ENCODE peak calls at places on chromosomes 2 and 18, in eight cellular contexts. One of them, this sample, is unnamed.

GRCh38 chr2:232610081-232610480 is 23.3 kb upstream of the EFHD1 start:
- DNase-seq in RWPE2: no peak
- DNase-seq in GM12878: no peak
- DNase-seq in skeletal muscle cell: no peak
- DNase-seq in heart left ventricle: no peak
- DNase-seq in mucosa of descending colon: peak; percentile 19
- DNase-seq in tibial nerve: no peak
- DNase-seq in astrocyte: no peak
- DNase-seq in this sample: no peak

GRCh38 chr2:42086500-42086953 is 38.7 kb downstream of the PKDCC start:
- DNase-seq in RWPE2: no peak
- DNase-seq in GM12878: no peak
- DNase-seq in skeletal muscle cell: no peak
- DNase-seq in heart left ventricle: peak; percentile 35
- DNase-seq in mucosa of descending colon: no peak
- DNase-seq in tibial nerve: peak; percentile 73
- DNase-seq in astrocyte: no peak
- DNase-seq in this sample: no peak

GRCh38 chr2:241339839-241340471 is 16.1 kb upstream of the FARP2 start:
- DNase-seq in RWPE2: no peak
- DNase-seq in GM12878: no peak
- DNase-seq in skeletal muscle cell: no peak
- DNase-seq in heart left ventricle: no peak
- DNase-seq in mucosa of descending colon: no peak
- DNase-seq in tibial nerve: no peak
- DNase-seq in astrocyte: no peak
- DNase-seq in this sample: no peak

GRCh38 chr2:119011162-119011909 is 69.3 kb downstream of the MARCO start:
- DNase-seq in RWPE2: no peak
- DNase-seq in GM12878: no peak
- DNase-seq in skeletal muscle cell: no peak
- DNase-seq in heart left ventricle: peak; percentile 40
- DNase-seq in mucosa of descending colon: no peak
- DNase-seq in tibial nerve: no peak
- DNase-seq in astrocyte: peak; percentile 9
- DNase-seq in this sample: peak; percentile 25

GRCh38 chr2:86297382-86298147 is 39.9 kb downstream of the REEP1 start:
- DNase-seq in RWPE2: no peak
- DNase-seq in GM12878: no peak
- DNase-seq in skeletal muscle cell: no peak
- DNase-seq in heart left ventricle: no peak
- DNase-seq in mucosa of descending colon: no peak
- DNase-seq in tibial nerve: no peak
- DNase-seq in astrocyte: no peak
- DNase-seq in this sample: no peak

GRCh38 chr2:227198866-227199265 is 34.4 kb downstream of the COL4A3 start:
- DNase-seq in RWPE2: no peak
- DNase-seq in GM12878: no peak
- DNase-seq in skeletal muscle cell: no peak
- DNase-seq in heart left ventricle: no peak
- DNase-seq in mucosa of descending colon: no peak
- DNase-seq in tibial nerve: no peak
- DNase-seq in astrocyte: no peak
- DNase-seq in this sample: no peak

GRCh38 chr2:48448274-48449061 is 81.5 kb upstream of the STON1 start:
- DNase-seq in RWPE2: no peak
- DNase-seq in GM12878: peak; percentile 53
- DNase-seq in skeletal muscle cell: peak; percentile 73
- DNase-seq in heart left ventricle: no peak
- DNase-seq in mucosa of descending colon: no peak
- DNase-seq in tibial nerve: no peak
- DNase-seq in astrocyte: peak; percentile 90
- DNase-seq in this sample: no peak

GRCh38 chr2:210727549-210727948 is 171.2 kb downstream of the CPS1 start:
- DNase-seq in RWPE2: no peak
- DNase-seq in GM12878: no peak
- DNase-seq in skeletal muscle cell: no peak
- DNase-seq in heart left ventricle: no peak
- DNase-seq in mucosa of descending colon: no peak
- DNase-seq in tibial nerve: no peak
- DNase-seq in astrocyte: no peak
- DNase-seq in this sample: no peak

GRCh38 chr2:239724851-239725550 is 300.1 kb downstream of the NDUFA10 start:
- DNase-seq in RWPE2: peak; percentile 23
- DNase-seq in GM12878: no peak
- DNase-seq in skeletal muscle cell: no peak
- DNase-seq in heart left ventricle: peak; percentile 14
- DNase-seq in mucosa of descending colon: peak; percentile 17
- DNase-seq in tibial nerve: no peak
- DNase-seq in astrocyte: no peak
- DNase-seq in this sample: no peak

GRCh38 chr2:175309799-175310198 is 128.3 kb upstream of the ATP5MC3 start:
- DNase-seq in RWPE2: no peak
- DNase-seq in GM12878: no peak
- DNase-seq in skeletal muscle cell: no peak
- DNase-seq in heart left ventricle: peak; percentile 20
- DNase-seq in mucosa of descending colon: no peak
- DNase-seq in tibial nerve: no peak
- DNase-seq in astrocyte: peak; percentile 4
- DNase-seq in this sample: peak; percentile 2

GRCh38 chr2:212905640-212906201 is 245.7 kb downstream of the IKZF2 start:
- DNase-seq in RWPE2: peak; percentile 60
- DNase-seq in GM12878: no peak
- DNase-seq in skeletal muscle cell: peak; percentile 81
- DNase-seq in heart left ventricle: no peak
- DNase-seq in mucosa of descending colon: no peak
- DNase-seq in tibial nerve: no peak
- DNase-seq in astrocyte: peak; percentile 77
- DNase-seq in this sample: no peak

GRCh38 chr2:175957845-175958244 is 44.2 kb downstream of the LNPK start:
- DNase-seq in RWPE2: no peak
- DNase-seq in GM12878: no peak
- DNase-seq in skeletal muscle cell: no peak
- DNase-seq in heart left ventricle: no peak
- DNase-seq in mucosa of descending colon: no peak
- DNase-seq in tibial nerve: no peak
- DNase-seq in astrocyte: no peak
- DNase-seq in this sample: no peak

DNA sequence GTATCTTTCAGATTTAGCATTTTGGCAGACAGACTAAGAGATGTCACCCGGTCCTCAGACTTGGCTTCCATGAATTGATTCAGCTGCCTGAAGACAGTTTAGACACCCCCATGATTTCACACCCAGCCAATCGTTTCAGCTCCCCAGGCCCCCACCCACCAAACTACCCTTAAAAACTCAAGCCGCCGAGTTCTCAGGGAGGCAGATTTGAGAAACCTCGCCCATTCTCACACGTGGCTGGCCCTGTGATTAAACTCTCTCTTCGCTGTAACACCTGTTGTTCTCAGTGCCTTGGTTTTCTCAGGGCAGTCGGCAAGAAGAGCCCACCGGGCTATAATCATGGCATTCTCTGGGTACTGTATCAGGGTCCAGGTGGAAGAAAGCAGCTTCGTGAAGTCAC is 35.2 kb downstream of the UXS1 start:
- DNase-seq in RWPE2: no peak
- DNase-seq in GM12878: no peak
- DNase-seq in skeletal muscle cell: no peak
- DNase-seq in heart left ventricle: no peak
- DNase-seq in mucosa of descending colon: no peak
- DNase-seq in tibial nerve: no peak
- DNase-seq in astrocyte: no peak
- DNase-seq in this sample: no peak
- H3K4me3 ChIP-seq in RWPE2: no peak overlapping the region
- H3K4me3 ChIP-seq in GM12878: no peak overlapping the region
- H3K4me3 ChIP-seq in skeletal muscle cell: no peak overlapping the region
- H3K4me3 ChIP-seq in heart left ventricle: no peak overlapping the region
- H3K4me3 ChIP-seq in mucosa of descending colon: no peak overlapping the region
- H3K4me3 ChIP-seq in tibial nerve: no peak overlapping the region
- H3K4me3 ChIP-seq in astrocyte: no peak overlapping the region
- H3K4me3 ChIP-seq in this sample: no peak overlapping the region

DNA sequence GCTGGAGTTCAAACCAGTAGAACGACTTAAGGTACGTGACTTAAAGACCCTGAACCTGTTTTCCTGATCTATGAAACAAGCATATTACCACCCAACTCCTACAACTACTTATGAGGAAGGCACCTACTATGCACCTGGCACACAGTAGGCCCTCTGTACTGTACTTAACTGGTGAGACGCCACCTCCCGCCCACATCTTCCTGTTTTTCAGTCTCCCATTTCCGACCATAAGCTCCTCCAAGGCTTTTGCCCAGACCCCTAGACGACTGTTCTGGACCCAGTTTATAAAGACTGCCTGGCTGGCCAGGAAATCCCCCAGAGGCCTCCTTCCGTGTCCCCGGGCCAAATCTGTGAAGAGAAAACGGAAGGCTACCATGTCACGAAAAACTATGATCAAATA is 1.5 kb downstream of the GALNT14 start:
- DNase-seq in RWPE2: no peak
- DNase-seq in GM12878: no peak
- DNase-seq in skeletal muscle cell: no peak
- DNase-seq in heart left ventricle: no peak
- DNase-seq in mucosa of descending colon: no peak
- DNase-seq in tibial nerve: no peak
- DNase-seq in astrocyte: no peak
- DNase-seq in this sample: no peak
- H3K4me3 ChIP-seq in RWPE2: peak overlapping the region; percentile 54
- H3K4me3 ChIP-seq in GM12878: no peak overlapping the region
- H3K4me3 ChIP-seq in skeletal muscle cell: no peak overlapping the region
- H3K4me3 ChIP-seq in heart left ventricle: no peak overlapping the region
- H3K4me3 ChIP-seq in mucosa of descending colon: no peak overlapping the region
- H3K4me3 ChIP-seq in tibial nerve: peak overlapping the region; percentile 46
- H3K4me3 ChIP-seq in astrocyte: no peak overlapping the region
- H3K4me3 ChIP-seq in this sample: no peak overlapping the region

GRCh38 chr18:23170137-23170536 is 34.9 kb downstream of the CABLES1 start:
- DNase-seq in RWPE2: no peak
- DNase-seq in GM12878: no peak
- DNase-seq in skeletal muscle cell: no peak
- DNase-seq in heart left ventricle: no peak
- DNase-seq in mucosa of descending colon: no peak
- DNase-seq in tibial nerve: no peak
- DNase-seq in astrocyte: no peak
- DNase-seq in this sample: no peak
- H3K4me3 ChIP-seq in RWPE2: no peak overlapping the region
- H3K4me3 ChIP-seq in GM12878: no peak overlapping the region
- H3K4me3 ChIP-seq in skeletal muscle cell: no peak overlapping the region
- H3K4me3 ChIP-seq in heart left ventricle: no peak overlapping the region
- H3K4me3 ChIP-seq in mucosa of descending colon: no peak overlapping the region
- H3K4me3 ChIP-seq in tibial nerve: no peak overlapping the region
- H3K4me3 ChIP-seq in astrocyte: no peak overlapping the region
- H3K4me3 ChIP-seq in this sample: no peak overlapping the region

DNA sequence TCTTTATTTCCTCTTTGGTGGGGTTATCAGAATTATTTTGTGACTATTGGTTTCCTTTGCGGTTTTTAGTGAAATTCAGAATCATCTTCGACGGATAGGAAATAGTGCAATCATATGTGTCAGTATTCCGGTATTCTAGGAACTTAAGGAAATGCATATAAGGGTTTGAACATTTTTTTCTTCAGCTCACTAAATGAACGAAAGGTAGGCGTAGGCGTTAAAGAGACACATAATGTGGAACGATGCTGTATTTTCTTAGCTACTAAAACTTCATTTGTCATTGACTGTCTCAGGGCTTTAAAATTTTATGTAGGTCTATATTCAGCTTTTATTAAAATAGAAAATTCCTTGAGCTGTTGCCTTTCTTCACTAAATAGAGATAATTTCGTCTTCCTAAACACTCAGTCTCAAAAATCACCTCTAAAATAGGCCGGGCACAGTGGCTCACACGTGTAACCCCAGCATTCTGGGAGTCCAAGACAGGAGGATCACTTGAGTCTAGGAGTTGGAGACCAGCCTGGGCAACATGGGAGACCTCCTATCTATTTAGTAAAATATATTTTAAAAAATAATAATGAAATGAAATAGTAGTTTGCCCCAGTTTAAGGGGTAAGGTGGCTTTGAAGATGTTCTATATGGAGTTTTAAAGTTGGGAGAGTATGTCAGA is 1.5 kb upstream of the YES1 start:
- DNase-seq in RWPE2: no peak
- DNase-seq in GM12878: no peak
- DNase-seq in skeletal muscle cell: no peak
- DNase-seq in heart left ventricle: no peak
- DNase-seq in mucosa of descending colon: no peak
- DNase-seq in tibial nerve: no peak
- DNase-seq in astrocyte: no peak
- DNase-seq in this sample: no peak
- H3K4me3 ChIP-seq in RWPE2: no peak overlapping the region
- H3K4me3 ChIP-seq in GM12878: peak overlapping the region; percentile 67
- H3K4me3 ChIP-seq in skeletal muscle cell: peak overlapping the region; percentile 87
- H3K4me3 ChIP-seq in heart left ventricle: peak overlapping the region; percentile 98
- H3K4me3 ChIP-seq in mucosa of descending colon: peak overlapping the region; percentile 77
- H3K4me3 ChIP-seq in tibial nerve: no peak overlapping the region
- H3K4me3 ChIP-seq in astrocyte: no peak overlapping the region
- H3K4me3 ChIP-seq in this sample: no peak overlapping the region

GRCh38 chr2:45770773-45771172 is 119.3 kb downstream of the PRKCE start:
- DNase-seq in RWPE2: no peak
- DNase-seq in GM12878: no peak
- DNase-seq in skeletal muscle cell: no peak
- DNase-seq in heart left ventricle: no peak
- DNase-seq in mucosa of descending colon: no peak
- DNase-seq in tibial nerve: no peak
- DNase-seq in astrocyte: peak; percentile 64
- DNase-seq in this sample: no peak
- H3K4me3 ChIP-seq in RWPE2: no peak overlapping the region
- H3K4me3 ChIP-seq in GM12878: no peak overlapping the region
- H3K4me3 ChIP-seq in skeletal muscle cell: peak overlapping the region; percentile 2
- H3K4me3 ChIP-seq in heart left ventricle: no peak overlapping the region
- H3K4me3 ChIP-seq in mucosa of descending colon: no peak overlapping the region
- H3K4me3 ChIP-seq in tibial nerve: peak overlapping the region; percentile 2
- H3K4me3 ChIP-seq in astrocyte: no peak overlapping the region
- H3K4me3 ChIP-seq in this sample: no peak overlapping the region

GRCh38 chr2:180980943-180981898 is 816 bp downstream of the UBE2E3 start:
- DNase-seq in RWPE2: no peak
- DNase-seq in GM12878: no peak
- DNase-seq in skeletal muscle cell: no peak
- DNase-seq in heart left ventricle: peak; percentile 40
- DNase-seq in mucosa of descending colon: peak; percentile 49
- DNase-seq in tibial nerve: no peak
- DNase-seq in astrocyte: peak; percentile 51
- DNase-seq in this sample: no peak

GRCh38 chr2:180987146-180987545 is 6.7 kb downstream of the UBE2E3 start:
- DNase-seq in RWPE2: no peak
- DNase-seq in GM12878: no peak
- DNase-seq in skeletal muscle cell: no peak
- DNase-seq in heart left ventricle: no peak
- DNase-seq in mucosa of descending colon: no peak
- DNase-seq in tibial nerve: no peak
- DNase-seq in astrocyte: no peak
- DNase-seq in this sample: no peak

GRCh38 chr2:180985771-180986395 is 5.5 kb downstream of the UBE2E3 start:
- DNase-seq in RWPE2: no peak
- DNase-seq in GM12878: no peak
- DNase-seq in skeletal muscle cell: no peak
- DNase-seq in heart left ventricle: no peak
- DNase-seq in mucosa of descending colon: no peak
- DNase-seq in tibial nerve: no peak
- DNase-seq in astrocyte: no peak
- DNase-seq in this sample: no peak

GRCh38 chr2:180980185-180980942 is at the start of gene UBE2E3:
- DNase-seq in RWPE2: peak; percentile 48
- DNase-seq in GM12878: no peak
- DNase-seq in skeletal muscle cell: peak; percentile 47
- DNase-seq in heart left ventricle: peak; percentile 84
- DNase-seq in mucosa of descending colon: peak; percentile 87
- DNase-seq in tibial nerve: peak; percentile 65
- DNase-seq in astrocyte: peak; percentile 63
- DNase-seq in this sample: peak; percentile 27

GRCh38 chr2:180983468-180984388 is 3.3 kb downstream of the UBE2E3 start:
- DNase-seq in RWPE2: no peak
- DNase-seq in GM12878: no peak
- DNase-seq in skeletal muscle cell: no peak
- DNase-seq in heart left ventricle: no peak
- DNase-seq in mucosa of descending colon: no peak
- DNase-seq in tibial nerve: no peak
- DNase-seq in astrocyte: peak; percentile 54
- DNase-seq in this sample: peak; percentile 35
- H3K4me3 ChIP-seq in RWPE2: no peak overlapping the region
- H3K4me3 ChIP-seq in GM12878: peak overlapping the region; percentile 6
- H3K4me3 ChIP-seq in skeletal muscle cell: peak overlapping the region; percentile 82
- H3K4me3 ChIP-seq in heart left ventricle: no peak overlapping the region
- H3K4me3 ChIP-seq in mucosa of descending colon: no peak overlapping the region
- H3K4me3 ChIP-seq in tibial nerve: no peak overlapping the region
- H3K4me3 ChIP-seq in astrocyte: peak overlapping the region; percentile 44
- H3K4me3 ChIP-seq in this sample: no peak overlapping the region

This sample was measured in iPS DF 6.9.